ENCODE peak calls at places on chromosomes 6 and 20, in five cellular contexts. F, S, V, O and K are unnamed samples.

GRCh38 chr6:73585566-73586415 is 65.0 kb upstream of the EEF1A1 start:
- DNase-seq in F (no peak), S (peak), V (peak), O (no peak), K (no peak)

GRCh38 chr6:152273638-152274037 is 363.5 kb downstream of the SYNE1 start:
- DNase-seq in F (peak), S (no peak), V (no peak), O (no peak), K (no peak)

GRCh38 chr6:39189915-39190544 is 39.2 kb downstream of the KCNK5 start:
- DNase-seq in F (no peak), S (peak), V (peak), O (no peak), K (no peak)

GRCh38 chr6:118398066-118398465 is 150.0 kb upstream of the PLN start:
- DNase-seq in F (no peak), S (no peak), V (no peak), O (no peak), K (no peak)

GRCh38 chr6:105500693-105501092 is 97.8 kb upstream of the PREP start:
- DNase-seq in F (no peak), S (no peak), V (no peak), O (no peak), K (no peak)

GRCh38 chr6:127972815-127973214 is 72.0 kb upstream of the THEMIS start:
- DNase-seq in F (no peak), S (no peak), V (no peak), O (no peak), K (no peak)

GRCh38 chr6:11727995-11728961 is 50.3 kb downstream of the ADTRP start:
- DNase-seq in F (no peak), S (peak), V (no peak), O (no peak), K (no peak)

GRCh38 chr20:35305682-35306556 is 13.7 kb upstream of the FAM83C start:
- DNase-seq in F (no peak), S (peak), V (peak), O (no peak), K (no peak)

GRCh38 chr6:149471801-149472200 is 13.0 kb downstream of the ZC3H12D start:
- DNase-seq in F (no peak), S (no peak), V (no peak), O (no peak), K (no peak)

GRCh38 chr6:103675807-103676406 is 1183.8 kb downstream of the HACE1 start:
- DNase-seq in F (no peak), S (no peak), V (no peak), O (no peak), K (no peak)

GRCh38 chr20:52731086-52731485 is 241.1 kb upstream of the TSHZ2 start:
- DNase-seq in F (no peak), S (no peak), V (no peak), O (no peak), K (no peak)

GRCh38 chr6:166540631-166541331 is 45.7 kb downstream of the RAMACL start:
- DNase-seq in F (no peak), S (no peak), V (peak), O (peak), K (no peak)

GRCh38 chr20:57389695-57390603 is 1.2 kb upstream of the RBM38 start:
- DNase-seq in F (no peak), S (no peak), V (peak), O (no peak), K (no peak)

GRCh38 chr6:169495601-169496000 is 206.2 kb downstream of the WDR27 start:
- DNase-seq in F (no peak), S (no peak), V (no peak), O (no peak), K (no peak)

GRCh38 chr20:62734881-62735280 is 26.2 kb downstream of the NTSR1 start:
- DNase-seq in F (no peak), S (no peak), V (no peak), O (no peak), K (no peak)

GRCh38 chr6:96923871-96924493 is 546 bp upstream of the KLHL32 start:
- DNase-seq in F (no peak), S (no peak), V (no peak), O (no peak), K (no peak)

GRCh38 chr20:4021905-4022304 is 6.5 kb upstream of the RNF24 start:
- DNase-seq in F (no peak), S (no peak), V (no peak), O (no peak), K (no peak)

GRCh38 chr20:12670292-12670691 is 338.5 kb upstream of the SPTLC3 start:
- DNase-seq in F (no peak), S (no peak), V (no peak), O (no peak), K (no peak)

GRCh38 chr20:54067606-54068174 is 2.7 kb downstream of the BCAS1 start:
- DNase-seq in F (no peak), S (no peak), V (peak), O (no peak), K (no peak)

GRCh38 chr6:14984454-14984853 is 261.4 kb upstream of the JARID2 start:
- DNase-seq in F (no peak), S (no peak), V (no peak), O (no peak), K (no peak)

GRCh38 chr6:89079611-89080213 is 839 bp upstream of the PNRC1 start:
- DNase-seq in F (peak), S (peak), V (no peak), O (peak), K (no peak)

GRCh38 chr6:148840256-148840655 is 93.4 kb downstream of the UST start:
- DNase-seq in F (no peak), S (no peak), V (no peak), O (no peak), K (no peak)

GRCh38 chr20:36462440-36463211 is 78.7 kb upstream of the MYL9 start:
- DNase-seq in F (peak), S (no peak), V (no peak), O (no peak), K (no peak)

GRCh38 chr20:37394543-37395410 is 48.8 kb downstream of the SRC start:
- DNase-seq in F (no peak), S (peak), V (no peak), O (no peak), K (no peak)

GRCh38 chr20:42441196-42441861 is 748.4 kb downstream of the PTPRT start:
- DNase-seq in F (no peak), S (no peak), V (no peak), O (no peak), K (no peak)

GRCh38 chr6:56814308-56814707 is 140.6 kb upstream of the BEND6 start:
- DNase-seq in F (no peak), S (no peak), V (no peak), O (no peak), K (no peak)

GRCh38 chr6:142900467-142900961 is 44.5 kb downstream of the HIVEP2 start:
- DNase-seq in F (no peak), S (no peak), V (no peak), O (peak), K (no peak)

GRCh38 chr20:59010321-59010994 is 3.4 kb upstream of the CTSZ start:
- DNase-seq in F (no peak), S (no peak), V (no peak), O (no peak), K (no peak)

GRCh38 chr20:3716195-3716834 is 3.9 kb upstream of the SIGLEC1 start:
- DNase-seq in F (peak), S (peak), V (peak), O (no peak), K (no peak)

GRCh38 chr6:163897669-163898068 is 483.2 kb downstream of the QKI start:
- DNase-seq in F (no peak), S (no peak), V (no peak), O (no peak), K (no peak)

GRCh38 chr6:11899645-11900044 is 112.5 kb upstream of the HIVEP1 start:
- DNase-seq in F (no peak), S (no peak), V (no peak), O (no peak), K (no peak)

GRCh38 chr20:32439132-32439829 is 81.2 kb downstream of the ASXL1 start:
- DNase-seq in F (no peak), S (no peak), V (no peak), O (no peak), K (no peak)

GRCh38 chr20:51734876-51735499 is 33.2 kb downstream of the ATP9A start:
- DNase-seq in F (no peak), S (no peak), V (no peak), O (no peak), K (peak)

GRCh38 chr20:58010186-58010585 is 218.3 kb downstream of the ANKRD60 start:
- DNase-seq in F (no peak), S (no peak), V (no peak), O (no peak), K (no peak)

GRCh38 chr6:30178837-30179236 is 15.5 kb downstream of the TRIM15 start:
- DNase-seq in F (no peak), S (no peak), V (no peak), O (no peak), K (no peak)

GRCh38 chr6:4128748-4129147 is 6.6 kb downstream of the ECI2 start:
- DNase-seq in F (no peak), S (no peak), V (no peak), O (no peak), K (no peak)

GRCh38 chr6:4128072-4128471 is 7.3 kb downstream of the ECI2 start:
- DNase-seq in F (no peak), S (no peak), V (peak), O (no peak), K (no peak)

GRCh38 chr6:4125500-4125899 is 9.9 kb downstream of the ECI2 start:
- DNase-seq in F (no peak), S (no peak), V (no peak), O (no peak), K (no peak)

GRCh38 chr6:4124361-4124760 is 11.0 kb downstream of the ECI2 start:
- DNase-seq in F (no peak), S (no peak), V (no peak), O (no peak), K (no peak)

GRCh38 chr6:4125933-4126864 is 9.2 kb downstream of the ECI2 start:
- DNase-seq in F (no peak), S (no peak), V (peak), O (no peak), K (no peak)
- H3K27ac ChIP-seq in F (no peak), S (no peak), V (peak), O (no peak), K (no peak)

GRCh38 chr6:125961117-125961516 is 4.5 kb downstream of the HINT3 start:
- DNase-seq in F (no peak), S (no peak), V (no peak), O (no peak), K (no peak)
- H3K27ac ChIP-seq in F (no peak), S (no peak), V (no peak), O (peak), K (peak)

DNA sequence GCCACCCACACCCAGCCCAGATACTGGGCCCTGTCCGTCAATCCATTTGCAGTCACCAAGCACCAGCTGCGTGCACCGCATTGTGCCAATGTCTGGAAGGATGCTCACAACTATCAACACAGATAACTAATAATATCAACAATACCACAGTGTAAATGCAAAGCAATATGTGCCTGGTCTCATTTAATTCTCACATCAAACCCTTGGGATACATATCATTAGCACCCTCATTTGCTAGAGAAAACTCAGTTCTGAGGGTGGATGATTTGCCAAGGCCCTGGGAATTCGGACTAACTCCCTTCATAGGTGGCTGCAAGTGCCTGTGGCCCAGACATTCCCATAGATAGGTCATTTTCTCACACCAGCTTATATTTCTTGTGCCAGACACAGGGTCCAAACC is 14.5 kb downstream of the RIPOR3 start:
- DNase-seq in F (no peak), S (no peak), V (no peak), O (no peak), K (no peak)
- H3K27ac ChIP-seq in F (no peak), S (no peak), V (no peak), O (no peak), K (no peak)

GRCh38 chr6:33620584-33621395 is at the start of gene ITPR3:
- DNase-seq in F (peak), S (peak), V (peak), O (no peak), K (no peak)
- H3K27ac ChIP-seq in F (peak), S (no peak), V (peak), O (no peak), K (no peak)

GRCh38 chr6:133245033-133245903 is 4.1 kb downstream of the EYA4 start:
- DNase-seq in F (no peak), S (no peak), V (no peak), O (no peak), K (no peak)

GRCh38 chr6:133241901-133242760 is 974 bp downstream of the EYA4 start:
- DNase-seq in F (peak), S (no peak), V (no peak), O (no peak), K (no peak)

GRCh38 chr6:133243723-133244122 is 2.6 kb downstream of the EYA4 start:
- DNase-seq in F (no peak), S (no peak), V (no peak), O (no peak), K (no peak)

GRCh38 chr6:133242761-133243590 is 1.8 kb downstream of the EYA4 start:
- DNase-seq in F (peak), S (no peak), V (no peak), O (no peak), K (no peak)

GRCh38 chr6:133244502-133244901 is 3.3 kb downstream of the EYA4 start:
- DNase-seq in F (no peak), S (no peak), V (no peak), O (no peak), K (no peak)
- H3K27ac ChIP-seq in F (peak), S (no peak), V (no peak), O (no peak), K (no peak)

DNA sequence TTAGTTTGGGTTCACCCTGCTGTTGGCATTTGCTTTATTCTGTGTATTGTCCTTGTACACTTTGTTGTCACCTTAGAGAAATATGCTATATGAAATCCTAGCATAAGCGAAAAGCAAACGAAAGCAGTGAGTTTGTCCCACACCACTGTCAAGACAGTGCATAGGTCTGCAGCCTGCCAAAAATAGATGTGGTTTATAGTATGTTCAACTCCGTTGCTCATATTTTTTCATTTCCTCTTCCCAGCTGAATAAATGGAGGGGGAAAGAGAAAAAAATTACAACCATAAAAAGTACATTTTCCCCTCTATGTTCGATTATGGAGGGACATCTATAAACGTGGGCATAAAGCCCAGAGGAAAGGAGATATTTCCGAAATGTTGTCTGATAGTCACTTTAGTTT is 25.8 kb downstream of the PRL start:
- DNase-seq in F (no peak), S (no peak), V (no peak), O (no peak), K (no peak)
- H3K27ac ChIP-seq in F (no peak), S (no peak), V (no peak), O (no peak), K (no peak)